ENCODE peak calls at places on chromosomes 13 and 19, in nine cellular contexts. H, M, T, K, W, A, L, B and V are unnamed samples.

GRCh38 chr13:81929988-81930387 is 1589.1 kb upstream of the SPRY2 start:
- DNase-seq in H (no peak), M (no peak), T (no peak), K (peak), W (no peak), A (no peak), L (no peak), B (no peak), V (peak)

GRCh38 chr19:48558018-48558684 is 6.2 kb downstream of the SULT2B1 start:
- DNase-seq in H (no peak), M (peak), T (no peak), K (no peak), W (no peak), A (no peak), L (no peak), B (peak), V (no peak)

GRCh38 chr19:7349961-7350711 is 1.4 kb downstream of the ARHGEF18 start:
- DNase-seq in H (no peak), M (no peak), T (no peak), K (no peak), W (no peak), A (no peak), L (no peak), B (no peak), V (peak)

GRCh38 chr19:48390188-48391099 is 907 bp downstream of the KDELR1 start:
- DNase-seq in H (peak), M (peak), T (no peak), K (peak), W (no peak), A (peak), L (peak), B (peak), V (peak)

GRCh38 chr13:41007359-41008118 is 11.6 kb downstream of the ELF1 start:
- DNase-seq in H (no peak), M (no peak), T (no peak), K (no peak), W (no peak), A (no peak), L (no peak), B (peak), V (peak)

GRCh38 chr19:12208221-12208620 is 45.3 kb downstream of the ZNF136 start:
- DNase-seq in H (no peak), M (no peak), T (no peak), K (no peak), W (no peak), A (no peak), L (no peak), B (no peak), V (no peak)

GRCh38 chr13:75356426-75356825 is 125.5 kb downstream of the TBC1D4 start:
- DNase-seq in H (no peak), M (no peak), T (no peak), K (no peak), W (no peak), A (no peak), L (no peak), B (no peak), V (no peak)

GRCh38 chr13:28100149-28101121 is at the start of gene FLT3:
- DNase-seq in H (peak), M (no peak), T (no peak), K (peak), W (no peak), A (peak), L (peak), B (peak), V (peak)

GRCh38 chr19:50639121-50640112 is at the start of gene SYT3:
- DNase-seq in H (peak), M (peak), T (no peak), K (no peak), W (no peak), A (peak), L (peak), B (peak), V (peak)

GRCh38 chr13:67023088-67023893 is 206.8 kb downstream of the PCDH9 start:
- DNase-seq in H (no peak), M (no peak), T (no peak), K (peak), W (no peak), A (no peak), L (no peak), B (peak), V (peak)

GRCh38 chr13:90454002-90454636 is 893.4 kb upstream of the MIR17HG start:
- DNase-seq in H (no peak), M (no peak), T (no peak), K (peak), W (no peak), A (no peak), L (no peak), B (no peak), V (no peak)

GRCh38 chr19:44846455-44847143 is 502 bp downstream of the NECTIN2 start:
- DNase-seq in H (peak), M (peak), T (no peak), K (peak), W (no peak), A (no peak), L (peak), B (no peak), V (no peak)

GRCh38 chr19:1466461-1467227 is 12.4 kb downstream of the C19orf25 start:
- DNase-seq in H (no peak), M (no peak), T (no peak), K (no peak), W (no peak), A (peak), L (no peak), B (no peak), V (no peak)

GRCh38 chr19:2170219-2170618 is 6.5 kb downstream of the DOT1L start:
- DNase-seq in H (no peak), M (no peak), T (no peak), K (no peak), W (no peak), A (no peak), L (no peak), B (no peak), V (no peak)

GRCh38 chr19:2235026-2235395 is 1.1 kb downstream of the PLEKHJ1 start:
- DNase-seq in H (no peak), M (no peak), T (no peak), K (no peak), W (no peak), A (no peak), L (no peak), B (no peak), V (no peak)

GRCh38 chr19:45045671-45046353 is 7.0 kb downstream of the CLASRP start:
- DNase-seq in H (peak), M (no peak), T (no peak), K (no peak), W (no peak), A (no peak), L (no peak), B (no peak), V (no peak)

GRCh38 chr19:8252922-8253589 is 43.9 kb downstream of the CERS4 start:
- DNase-seq in H (peak), M (peak), T (no peak), K (peak), W (peak), A (peak), L (peak), B (peak), V (peak)

GRCh38 chr13:33224686-33225085 is 60.9 kb downstream of the STARD13 start:
- DNase-seq in H (no peak), M (no peak), T (no peak), K (no peak), W (no peak), A (no peak), L (no peak), B (peak), V (no peak)

GRCh38 chr19:43674630-43674982 is 4.6 kb upstream of the PLAUR start:
- DNase-seq in H (no peak), M (no peak), T (no peak), K (no peak), W (no peak), A (no peak), L (no peak), B (peak), V (peak)

GRCh38 chr19:38543807-38544568 is 73.8 kb downstream of the MAP4K1 start:
- DNase-seq in H (no peak), M (peak), T (peak), K (no peak), W (no peak), A (no peak), L (no peak), B (peak), V (peak)

GRCh38 chr19:46984077-46985010 is 35.3 kb upstream of the NPAS1 start:
- DNase-seq in H (no peak), M (peak), T (no peak), K (peak), W (no peak), A (no peak), L (no peak), B (peak), V (peak)

GRCh38 chr13:110509478-110509926 is 52.0 kb downstream of the RAB20 start:
- DNase-seq in H (no peak), M (no peak), T (no peak), K (no peak), W (no peak), A (no peak), L (no peak), B (peak), V (no peak)

GRCh38 chr13:80141114-80141849 is 199.6 kb downstream of the SPRY2 start:
- DNase-seq in H (no peak), M (no peak), T (no peak), K (no peak), W (no peak), A (no peak), L (no peak), B (peak), V (no peak)

GRCh38 chr13:33992891-33993336 is 175.0 kb downstream of the RFC3 start:
- DNase-seq in H (no peak), M (no peak), T (no peak), K (peak), W (no peak), A (no peak), L (no peak), B (no peak), V (no peak)

GRCh38 chr13:31209172-31209818 is 9.5 kb downstream of the B3GLCT start:
- DNase-seq in H (no peak), M (peak), T (no peak), K (peak), W (no peak), A (no peak), L (no peak), B (peak), V (no peak)

GRCh38 chr19:30224689-30225606 is 147.2 kb upstream of the ZNF536 start:
- DNase-seq in H (peak), M (peak), T (no peak), K (no peak), W (no peak), A (no peak), L (no peak), B (no peak), V (no peak)

GRCh38 chr13:20882206-20882605 is 20.3 kb downstream of the XPO4 start:
- DNase-seq in H (no peak), M (no peak), T (no peak), K (no peak), W (no peak), A (no peak), L (no peak), B (peak), V (no peak)

GRCh38 chr19:58394821-58395219 is 636 bp upstream of the RNF225 start:
- DNase-seq in H (no peak), M (no peak), T (peak), K (no peak), W (no peak), A (no peak), L (no peak), B (no peak), V (no peak)

GRCh38 chr13:36345438-36346221 is 564 bp downstream of the SPART start:
- DNase-seq in H (peak), M (peak), T (no peak), K (no peak), W (no peak), A (peak), L (peak), B (peak), V (peak)

GRCh38 chr13:65656740-65657329 is 1573.3 kb downstream of the PCDH9 start:
- DNase-seq in H (no peak), M (no peak), T (no peak), K (peak), W (no peak), A (no peak), L (no peak), B (peak), V (peak)

GRCh38 chr13:54750521-54750920 is 1721.9 kb downstream of the OLFM4 start:
- DNase-seq in H (no peak), M (no peak), T (no peak), K (no peak), W (no peak), A (no peak), L (no peak), B (no peak), V (no peak)